ENCODE peak calls at places on chromosomes 5 and 9, in four cellular contexts. T is HEK293T, Q is GM12878, I is K562. G is an unnamed sample.

GRCh38 chr5:177495243-177496060 is 2.0 kb downstream of the PDLIM7 start:
- DNase-seq in I (no peak), Q (no peak), T (peak; percentile 57), G (peak; percentile 62)

GRCh38 chr5:43401827-43402226 is 10.4 kb downstream of the CCL28 start:
- DNase-seq in T (peak; percentile 41), Q (no peak), I (peak; percentile 31), G (peak; percentile 72)

GRCh38 chr9:70080481-70081119 is 37.0 kb downstream of the MAMDC2 start:
- DNase-seq in Q (no peak), I (no peak), T (no peak), G (peak; percentile 3)

GRCh38 chr5:44993286-44993685 is 184.5 kb downstream of the MRPS30 start:
- DNase-seq in Q (no peak), T (no peak), I (no peak), G (no peak)

GRCh38 chr9:89319015-89319905 is 960 bp downstream of the SECISBP2 start:
- DNase-seq in Q (no peak), T (no peak), I (no peak), G (no peak)

GRCh38 chr9:135887585-135888050 is 19.7 kb downstream of the CAMSAP1 start:
- DNase-seq in I (no peak), Q (peak; percentile 19), T (no peak), G (no peak)

GRCh38 chr5:158287643-158288228 is 428.8 kb upstream of the CLINT1 start:
- DNase-seq in T (peak; percentile 15), Q (no peak), I (no peak), G (no peak)

GRCh38 chr5:168946363-168946762 is 354.6 kb downstream of the SLIT3 start:
- DNase-seq in I (no peak), T (peak; percentile 31), Q (no peak), G (no peak)

GRCh38 chr9:88280816-88281382 is 107.3 kb upstream of the SPIN1 start:
- DNase-seq in I (no peak), T (no peak), Q (no peak), G (no peak)

GRCh38 chr5:28807230-28807629 is 1768.8 kb upstream of the CDH9 start:
- DNase-seq in T (no peak), I (no peak), Q (no peak), G (no peak)

GRCh38 chr9:6305954-6306563 is 22.1 kb upstream of the TPD52L3 start:
- DNase-seq in Q (peak; percentile 23), I (no peak), T (peak; percentile 16), G (peak; percentile 42)

GRCh38 chr5:77494935-77495334 is 2.8 kb upstream of the WDR41 start:
- DNase-seq in Q (no peak), I (no peak), T (no peak), G (no peak)

GRCh38 chr5:41809128-41809527 is 61.1 kb downstream of the OXCT1 start:
- DNase-seq in I (no peak), Q (peak; percentile 11), T (no peak), G (no peak)

GRCh38 chr5:153276151-153276550 is 214.3 kb upstream of the GRIA1 start:
- DNase-seq in I (peak; percentile 16), T (peak; percentile 11), Q (no peak), G (peak; percentile 2)

GRCh38 chr9:73720601-73721000 is 568.9 kb downstream of the ANXA1 start:
- DNase-seq in T (no peak), Q (no peak), I (no peak), G (no peak)

GRCh38 chr9:36991516-36992134 is 42.4 kb downstream of the PAX5 start:
- DNase-seq in I (peak; percentile 57), Q (no peak), T (peak; percentile 79), G (no peak)

GRCh38 chr5:178327931-178328711 is 95.5 kb upstream of the PHYKPL start:
- DNase-seq in Q (no peak), T (no peak), I (no peak), G (no peak)

GRCh38 chr9:36848946-36849345 is 185.1 kb downstream of the PAX5 start:
- DNase-seq in Q (no peak), T (no peak), I (no peak), G (no peak)

GRCh38 chr5:63351164-63351563 is 611.1 kb downstream of the HTR1A start:
- DNase-seq in Q (no peak), I (no peak), T (no peak), G (no peak)

GRCh38 chr5:174093132-174093531 is 47.6 kb downstream of the NSG2 start:
- DNase-seq in I (no peak), Q (no peak), T (no peak), G (no peak)

GRCh38 chr9:28037968-28038367 is 464.7 kb upstream of the C9orf72 start:
- DNase-seq in I (no peak), Q (no peak), T (no peak), G (no peak)

GRCh38 chr5:111680737-111681413 is 76.1 kb downstream of the NREP start:
- DNase-seq in Q (no peak), I (no peak), T (peak; percentile 51), G (peak; percentile 90)

GRCh38 chr5:166401391-166401790 is 1890.1 kb upstream of the WWC1 start:
- DNase-seq in Q (no peak), I (no peak), T (no peak), G (no peak)

GRCh38 chr9:98807811-98808195 is 333 bp downstream of the GALNT12 start:
- DNase-seq in T (peak; percentile 60), I (no peak), Q (no peak), G (no peak)

GRCh38 chr5:139795074-139796001 is at the start of gene PSD2:
- DNase-seq in T (peak; percentile 63), I (peak; percentile 80), Q (no peak), G (no peak)

GRCh38 chr5:78339591-78340450 is 20.6 kb upstream of the SCAMP1 start:
- DNase-seq in Q (no peak), T (no peak), I (no peak), G (no peak)

GRCh38 chr5:120160120-120160895 is 303.8 kb upstream of the PRR16 start:
- DNase-seq in Q (no peak), I (no peak), T (peak; percentile 31), G (no peak)

GRCh38 chr5:67353500-67353931 is 156.9 kb upstream of the CD180 start:
- DNase-seq in I (no peak), Q (no peak), T (no peak), G (no peak)

GRCh38 chr5:108728566-108729305 is 19.0 kb upstream of the FER start:
- DNase-seq in I (peak; percentile 32), T (no peak), Q (no peak), G (no peak)

GRCh38 chr5:52457808-52458207 is 329.9 kb upstream of the ITGA1 start:
- DNase-seq in T (peak; percentile 14), I (no peak), Q (no peak), G (no peak)
- TF ChIP-seq TARDBP in T (no peak), I (no peak), Q (no peak), G (no peak)

DNA sequence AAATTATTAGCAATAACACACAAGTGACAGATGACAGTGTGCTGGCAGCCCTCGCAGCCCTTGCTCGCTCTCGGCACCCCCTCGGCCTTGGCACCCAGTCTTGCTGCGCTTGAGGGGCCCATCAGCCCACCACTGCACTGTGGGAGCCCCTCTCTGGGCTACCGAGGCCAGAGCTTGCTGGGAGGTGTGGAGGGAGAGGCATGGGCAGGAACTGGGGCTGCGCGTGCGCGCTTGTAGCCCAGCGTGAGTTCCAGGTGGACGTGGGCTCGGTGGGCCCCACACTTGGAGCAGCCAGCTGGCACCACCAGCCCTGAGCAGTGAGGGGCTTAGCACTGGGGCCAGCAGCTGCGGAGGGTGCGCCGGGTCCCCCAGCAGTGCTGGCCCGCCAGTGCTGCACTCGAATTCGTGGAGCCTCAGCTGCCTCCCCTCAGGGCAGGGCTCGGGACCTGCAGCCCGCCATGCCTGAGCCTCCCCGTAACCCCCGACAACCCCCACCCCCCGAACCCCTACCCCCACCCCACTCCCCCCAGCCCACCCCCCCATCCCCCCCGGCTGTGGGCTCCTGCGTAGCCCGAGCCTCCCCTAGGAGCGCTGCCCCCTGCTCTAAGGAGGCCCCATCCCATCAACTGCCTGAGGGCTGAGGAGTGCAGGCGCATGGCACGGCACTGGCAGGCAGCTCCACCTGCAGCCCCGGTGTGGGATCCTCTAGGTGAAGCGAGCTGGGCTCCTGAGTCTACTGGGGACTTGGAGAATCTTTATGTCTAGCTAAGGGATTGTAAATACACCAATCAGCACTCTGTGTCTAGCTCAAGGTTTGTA is 240.9 kb downstream of the TRIM36 start:
- DNase-seq in I (no peak), T (no peak), Q (no peak), G (no peak)
- TF ChIP-seq TARDBP in I (no peak), T (no peak), Q (no peak), G (no peak)

DNA sequence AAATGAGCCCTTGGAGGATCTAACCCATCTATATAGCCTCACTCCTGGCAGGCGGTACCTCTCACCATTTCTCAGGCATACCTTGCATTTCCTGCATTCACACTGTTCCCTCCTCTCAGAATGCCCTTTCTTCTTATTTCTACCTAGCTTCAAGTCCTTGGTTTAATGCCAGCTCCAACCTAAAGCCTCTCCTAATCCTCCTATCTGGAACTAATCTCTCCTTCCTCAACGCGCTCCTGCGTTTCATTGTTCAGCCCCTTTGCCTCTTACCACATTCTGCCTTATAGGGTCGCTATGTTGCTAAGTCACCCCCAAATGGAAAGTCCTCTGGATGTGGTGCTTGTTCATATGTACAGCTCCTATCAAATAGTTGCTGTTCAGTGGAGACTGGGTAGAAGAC is 288.5 kb upstream of the TUT7 start:
- DNase-seq in Q (no peak), I (no peak), T (no peak), G (no peak)
- TF ChIP-seq TARDBP in Q (no peak), I (no peak), T (no peak), G (no peak)

GRCh38 chr5:5628866-5629265 is 206.4 kb downstream of the ICE1 start:
- DNase-seq in I (no peak), Q (no peak), T (no peak), G (no peak)
- TF ChIP-seq TARDBP in I (no peak), Q (no peak), T (no peak), G (no peak)

GRCh38 chr9:33288235-33288634 is 2.1 kb upstream of the NFX1 start:
- DNase-seq in T (no peak), Q (no peak), I (no peak), G (no peak)

GRCh38 chr9:33290247-33290993 is at the start of gene NFX1:
- DNase-seq in Q (peak; percentile 94), T (peak; percentile 96), I (peak; percentile 84), G (peak; percentile 94)

GRCh38 chr9:33288828-33289483 is 1.4 kb upstream of the NFX1 start:
- DNase-seq in Q (no peak), T (no peak), I (no peak), G (no peak)

GRCh38 chr9:33289936-33290246 is 425 bp upstream of the NFX1 start:
- DNase-seq in Q (no peak), T (no peak), I (no peak), G (no peak)

DNA sequence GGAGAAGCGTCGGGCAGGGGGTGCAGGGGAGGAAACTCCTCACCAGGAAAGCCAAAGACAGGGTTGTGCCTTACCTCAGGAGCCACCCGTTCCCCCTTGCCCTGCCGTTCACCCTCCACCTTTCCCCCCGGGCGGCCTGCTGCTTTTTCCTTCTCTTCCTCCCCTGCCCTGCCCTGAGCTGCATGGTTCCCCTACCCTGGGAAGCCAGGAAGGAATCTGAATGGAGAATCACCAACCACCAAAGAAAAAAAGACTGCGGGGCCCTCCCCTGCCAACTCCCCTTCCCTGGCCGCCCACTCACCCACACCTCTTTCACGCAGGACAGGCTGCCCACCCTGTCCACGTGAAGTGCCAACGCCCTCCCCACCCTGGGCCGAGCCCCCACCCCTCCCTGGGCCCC is 815 bp upstream of the NFX1 start:
- DNase-seq in I (no peak), Q (no peak), T (no peak), G (no peak)
- TF ChIP-seq TARDBP in I (no peak), Q (no peak), T (no peak), G (no peak)